ENCODE peak calls at places on chromosomes 11 and 22, in six cellular contexts. J, C, G, M, P and I are unnamed samples.

GRCh38 chr22:31574015-31574670 is 77.8 kb downstream of the SFI1 start:
- DNase-seq in J (no peak), C (no peak), G (no peak), M (no peak), P (no peak), I (no peak)

GRCh38 chr22:40855960-40856512 is 403 bp downstream of the ST13 start:
- DNase-seq in J (peak; percentile 90), C (peak; percentile 67), G (peak; percentile 33), M (peak; percentile 38), P (no peak), I (peak; percentile 22)

GRCh38 chr11:57798905-57799559 is 37.4 kb downstream of the CTNND1 start:
- DNase-seq in J (no peak), C (peak; percentile 67), G (no peak), M (peak; percentile 94), P (no peak), I (peak; percentile 91)

GRCh38 chr11:33630936-33631748 is 69.5 kb downstream of the C11orf91 start:
- DNase-seq in J (no peak), C (no peak), G (no peak), M (peak; percentile 57), P (no peak), I (peak; percentile 13)

GRCh38 chr11:120273432-120273831 is 33.5 kb downstream of the POU2F3 start:
- DNase-seq in J (no peak), C (no peak), G (no peak), M (peak; percentile 37), P (no peak), I (peak; percentile 28)

GRCh38 chr11:36469063-36469462 is 41.0 kb downstream of the TRAF6 start:
- DNase-seq in J (no peak), C (no peak), G (no peak), M (no peak), P (no peak), I (no peak)

GRCh38 chr11:130478881-130479280 is 30.4 kb downstream of the ADAMTS15 start:
- DNase-seq in J (no peak), C (peak; percentile 64), G (no peak), M (peak; percentile 35), P (no peak), I (peak; percentile 25)

GRCh38 chr22:37383342-37383741 is 43.9 kb downstream of the ELFN2 start:
- DNase-seq in J (no peak), C (no peak), G (no peak), M (no peak), P (no peak), I (no peak)

GRCh38 chr11:111983187-111983986 is 41.8 kb upstream of the DLAT start:
- DNase-seq in J (no peak), C (no peak), G (no peak), M (no peak), P (peak; percentile 80), I (no peak)

GRCh38 chr11:41878158-41878557 is 418.7 kb upstream of the LRRC4C start:
- DNase-seq in J (no peak), C (no peak), G (no peak), M (no peak), P (no peak), I (peak; percentile 29)

GRCh38 chr11:17263803-17264202 is 12.7 kb upstream of the NUCB2 start:
- DNase-seq in J (no peak), C (no peak), G (no peak), M (peak; percentile 74), P (no peak), I (peak; percentile 17)

GRCh38 chr11:126366064-126366822 is 10.8 kb downstream of the ST3GAL4 start:
- DNase-seq in J (peak; percentile 76), C (peak; percentile 58), G (peak; percentile 50), M (no peak), P (peak; percentile 74), I (no peak)

GRCh38 chr11:61598383-61598782 is 17.5 kb upstream of the SYT7 start:
- DNase-seq in J (no peak), C (no peak), G (no peak), M (no peak), P (no peak), I (no peak)

GRCh38 chr11:859394-860131 is 16.9 kb downstream of the TSPAN4 start:
- DNase-seq in J (no peak), C (no peak), G (peak; percentile 81), M (peak; percentile 95), P (no peak), I (peak; percentile 67)

GRCh38 chr11:130728185-130729160 is 187.8 kb downstream of the SNX19 start:
- DNase-seq in J (no peak), C (no peak), G (no peak), M (no peak), P (no peak), I (no peak)

GRCh38 chr11:416757-417621 is 2.2 kb upstream of the SIGIRR start:
- DNase-seq in J (peak; percentile 93), C (no peak), G (peak; percentile 66), M (peak; percentile 53), P (peak; percentile 89), I (peak; percentile 16)

GRCh38 chr11:7969756-7970646 is 4.8 kb upstream of the NLRP10 start:
- DNase-seq in J (no peak), C (no peak), G (no peak), M (no peak), P (no peak), I (peak; percentile 73)

GRCh38 chr11:27611946-27612455 is 88.3 kb downstream of the BDNF start:
- DNase-seq in J (no peak), C (no peak), G (no peak), M (peak; percentile 20), P (no peak), I (peak; percentile 13)

GRCh38 chr11:47714554-47715081 is 551 bp downstream of the AGBL2 start:
- DNase-seq in J (peak; percentile 77), C (peak; percentile 65), G (no peak), M (peak; percentile 52), P (peak; percentile 56), I (peak; percentile 28)

GRCh38 chr22:19319281-19319680 is 27.8 kb upstream of the CLTCL1 start:
- DNase-seq in J (no peak), C (no peak), G (no peak), M (no peak), P (no peak), I (no peak)

GRCh38 chr11:34531663-34532062 is 18.1 kb upstream of the ELF5 start:
- DNase-seq in J (no peak), C (no peak), G (no peak), M (no peak), P (no peak), I (no peak)

GRCh38 chr22:35915477-35916013 is 113.1 kb downstream of the RBFOX2 start:
- DNase-seq in J (no peak), C (no peak), G (no peak), M (peak; percentile 68), P (no peak), I (peak; percentile 21)

GRCh38 chr11:66280428-66280827 is 2.5 kb downstream of the CNIH2 start:
- DNase-seq in J (peak; percentile 77), C (no peak), G (no peak), M (no peak), P (no peak), I (no peak)

GRCh38 chr11:26964335-26964734 is 29.6 kb upstream of the FIBIN start:
- DNase-seq in J (no peak), C (no peak), G (no peak), M (no peak), P (no peak), I (no peak)

GRCh38 chr11:27158763-27159679 is 118.4 kb downstream of the BBOX1 start:
- DNase-seq in J (no peak), C (peak; percentile 79), G (no peak), M (peak; percentile 87), P (no peak), I (peak; percentile 83)

GRCh38 chr11:75430692-75431532 is 2.1 kb downstream of the KLHL35 start:
- DNase-seq in J (peak; percentile 65), C (no peak), G (no peak), M (no peak), P (no peak), I (no peak)
- H3K4me3 ChIP-seq in J (no peak overlapping the region), C (peak overlapping the region; percentile 61), G (peak overlapping the region; percentile 62), M (peak overlapping the region; percentile 24), P (peak overlapping the region; percentile 45), I (peak overlapping the region; percentile 37)

GRCh38 chr11:70948416-70948815 is 304.0 kb downstream of the SHANK2 start:
- DNase-seq in J (no peak), C (no peak), G (no peak), M (no peak), P (no peak), I (no peak)

GRCh38 chr11:70948855-70949551 is 303.4 kb downstream of the SHANK2 start:
- DNase-seq in J (no peak), C (no peak), G (no peak), M (no peak), P (no peak), I (no peak)

GRCh38 chr11:70944141-70944540 is 308.2 kb downstream of the SHANK2 start:
- DNase-seq in J (no peak), C (no peak), G (no peak), M (no peak), P (no peak), I (no peak)

GRCh38 chr11:70942593-70942992 is 309.8 kb downstream of the SHANK2 start:
- DNase-seq in J (no peak), C (no peak), G (no peak), M (peak; percentile 7), P (no peak), I (no peak)

DNA sequence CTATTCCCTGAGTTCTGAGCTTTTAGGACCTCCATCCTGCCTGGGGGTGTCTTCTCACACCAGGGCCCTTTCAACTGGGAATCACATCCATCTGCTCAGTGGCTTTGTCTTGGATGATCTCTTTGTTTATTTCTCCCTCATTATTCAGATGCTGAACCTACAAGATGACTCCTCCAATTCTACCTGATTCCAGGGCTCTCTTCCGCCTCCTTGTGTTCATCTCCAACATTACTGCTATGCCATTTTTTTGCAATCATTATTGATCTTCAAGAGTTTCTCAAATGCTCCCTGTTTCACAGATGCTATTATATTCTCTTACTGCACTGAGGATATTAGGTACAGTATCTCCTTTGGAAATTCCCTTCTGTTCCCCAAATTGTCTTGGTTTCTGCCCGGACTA is 307.7 kb downstream of the SHANK2 start:
- DNase-seq in J (no peak), C (no peak), G (no peak), M (no peak), P (no peak), I (no peak)
- TF ChIP-seq CTCF in J (no peak), C (no peak), G (no peak), M (no peak), P (no peak), I (no peak)

GRCh38 chr22:42612336-42612735 is 2.3 kb downstream of the POLDIP3 start:
- DNase-seq in J (no peak), C (no peak), G (no peak), M (no peak), P (no peak), I (no peak)
- H3K4me3 ChIP-seq in J (no peak overlapping the region), C (peak overlapping the region; percentile 87), G (peak overlapping the region; percentile 94), M (no peak overlapping the region), P (no peak overlapping the region), I (no peak overlapping the region)

GRCh38 chr11:76216536-76217326 is 10.4 kb upstream of the WNT11 start:
- DNase-seq in J (no peak), C (no peak), G (peak; percentile 10), M (no peak), P (no peak), I (peak; percentile 12)

GRCh38 chr11:76214186-76214585 is 7.9 kb upstream of the WNT11 start:
- DNase-seq in J (no peak), C (no peak), G (peak; percentile 2), M (no peak), P (no peak), I (no peak)

GRCh38 chr11:76215946-76216345 is 9.6 kb upstream of the WNT11 start:
- DNase-seq in J (no peak), C (no peak), G (peak; percentile 3), M (peak; percentile 65), P (no peak), I (peak; percentile 71)

GRCh38 chr11:76217653-76218160 is 11.4 kb upstream of the WNT11 start:
- DNase-seq in J (no peak), C (no peak), G (peak; percentile 3), M (no peak), P (no peak), I (no peak)

GRCh38 chr11:76214968-76215548 is 8.8 kb upstream of the WNT11 start:
- DNase-seq in J (no peak), C (no peak), G (peak; percentile 3), M (no peak), P (no peak), I (no peak)
- TF ChIP-seq CTCF in J (no peak), C (no peak), G (no peak), M (no peak), P (no peak), I (no peak)